ENCODE peak calls at places on chromosomes 6 and 20, in eight cellular contexts. One of them, this sample, is unnamed.

GRCh38 chr6:79671605-79672266 is 40.6 kb downstream of the SH3BGRL2 start:
- DNase-seq in HCEC 1CT: peak; percentile 20
- DNase-seq in iPS DF 6.9: no peak
- DNase-seq in CD4-positive, alpha-beta T cell: peak; percentile 66
- DNase-seq in effector CD4-positive, alpha-beta T cell: peak; percentile 3
- DNase-seq in NAMALWA: peak; percentile 4
- DNase-seq in amygdala: no peak
- DNase-seq in NCI-H748 treated with DMSO at 0.1 percent for 48 hours: peak; percentile 32
- DNase-seq in this sample: peak; percentile 38

GRCh38 chr6:37114612-37115011 is 55.3 kb upstream of the PIM1 start:
- DNase-seq in HCEC 1CT: no peak
- DNase-seq in iPS DF 6.9: no peak
- DNase-seq in CD4-positive, alpha-beta T cell: no peak
- DNase-seq in effector CD4-positive, alpha-beta T cell: no peak
- DNase-seq in NAMALWA: no peak
- DNase-seq in amygdala: no peak
- DNase-seq in NCI-H748 treated with DMSO at 0.1 percent for 48 hours: no peak
- DNase-seq in this sample: no peak

GRCh38 chr6:43077981-43078411 is 1.9 kb downstream of the PTK7 start:
- DNase-seq in HCEC 1CT: peak; percentile 41
- DNase-seq in iPS DF 6.9: no peak
- DNase-seq in CD4-positive, alpha-beta T cell: no peak
- DNase-seq in effector CD4-positive, alpha-beta T cell: no peak
- DNase-seq in NAMALWA: no peak
- DNase-seq in amygdala: no peak
- DNase-seq in NCI-H748 treated with DMSO at 0.1 percent for 48 hours: no peak
- DNase-seq in this sample: no peak

GRCh38 chr6:118709859-118710350 is 58.5 kb upstream of the CEP85L start:
- DNase-seq in HCEC 1CT: peak; percentile 79
- DNase-seq in iPS DF 6.9: no peak
- DNase-seq in CD4-positive, alpha-beta T cell: peak; percentile 60
- DNase-seq in effector CD4-positive, alpha-beta T cell: peak; percentile 61
- DNase-seq in NAMALWA: peak; percentile 92
- DNase-seq in amygdala: no peak
- DNase-seq in NCI-H748 treated with DMSO at 0.1 percent for 48 hours: no peak
- DNase-seq in this sample: no peak

GRCh38 chr20:47493954-47494293 is 7.8 kb upstream of the NCOA3 start:
- DNase-seq in HCEC 1CT: no peak
- DNase-seq in iPS DF 6.9: no peak
- DNase-seq in CD4-positive, alpha-beta T cell: no peak
- DNase-seq in effector CD4-positive, alpha-beta T cell: no peak
- DNase-seq in NAMALWA: no peak
- DNase-seq in amygdala: no peak
- DNase-seq in NCI-H748 treated with DMSO at 0.1 percent for 48 hours: peak; percentile 43
- DNase-seq in this sample: no peak

GRCh38 chr20:24497851-24498250 is 28.4 kb downstream of the SYNDIG1 start:
- DNase-seq in HCEC 1CT: no peak
- DNase-seq in iPS DF 6.9: no peak
- DNase-seq in CD4-positive, alpha-beta T cell: no peak
- DNase-seq in effector CD4-positive, alpha-beta T cell: no peak
- DNase-seq in NAMALWA: peak; percentile 6
- DNase-seq in amygdala: no peak
- DNase-seq in NCI-H748 treated with DMSO at 0.1 percent for 48 hours: peak; percentile 75
- DNase-seq in this sample: peak; percentile 89

GRCh38 chr20:7980332-7981046 is 39.1 kb downstream of the TMX4 start:
- DNase-seq in HCEC 1CT: peak; percentile 53
- DNase-seq in iPS DF 6.9: peak; percentile 5
- DNase-seq in CD4-positive, alpha-beta T cell: no peak
- DNase-seq in effector CD4-positive, alpha-beta T cell: no peak
- DNase-seq in NAMALWA: peak; percentile 53
- DNase-seq in amygdala: no peak
- DNase-seq in NCI-H748 treated with DMSO at 0.1 percent for 48 hours: peak; percentile 62
- DNase-seq in this sample: no peak

GRCh38 chr6:2433686-2434085 is 188.3 kb upstream of the GMDS start:
- DNase-seq in HCEC 1CT: no peak
- DNase-seq in iPS DF 6.9: no peak
- DNase-seq in CD4-positive, alpha-beta T cell: no peak
- DNase-seq in effector CD4-positive, alpha-beta T cell: no peak
- DNase-seq in NAMALWA: no peak
- DNase-seq in amygdala: no peak
- DNase-seq in NCI-H748 treated with DMSO at 0.1 percent for 48 hours: no peak
- DNase-seq in this sample: no peak

GRCh38 chr20:25042531-25043498 is 15.1 kb downstream of the ACSS1 start:
- DNase-seq in HCEC 1CT: no peak
- DNase-seq in iPS DF 6.9: no peak
- DNase-seq in CD4-positive, alpha-beta T cell: peak; percentile 25
- DNase-seq in effector CD4-positive, alpha-beta T cell: peak; percentile 16
- DNase-seq in NAMALWA: peak; percentile 95
- DNase-seq in amygdala: no peak
- DNase-seq in NCI-H748 treated with DMSO at 0.1 percent for 48 hours: no peak
- DNase-seq in this sample: no peak

GRCh38 chr6:36195471-36196048 is 984 bp upstream of the BRPF3 start:
- DNase-seq in HCEC 1CT: no peak
- DNase-seq in iPS DF 6.9: no peak
- DNase-seq in CD4-positive, alpha-beta T cell: no peak
- DNase-seq in effector CD4-positive, alpha-beta T cell: no peak
- DNase-seq in NAMALWA: peak; percentile 38
- DNase-seq in amygdala: no peak
- DNase-seq in NCI-H748 treated with DMSO at 0.1 percent for 48 hours: peak; percentile 43
- DNase-seq in this sample: no peak

GRCh38 chr6:168906251-168906845 is 347.3 kb downstream of the THBS2 start:
- DNase-seq in HCEC 1CT: no peak
- DNase-seq in iPS DF 6.9: no peak
- DNase-seq in CD4-positive, alpha-beta T cell: no peak
- DNase-seq in effector CD4-positive, alpha-beta T cell: no peak
- DNase-seq in NAMALWA: no peak
- DNase-seq in amygdala: no peak
- DNase-seq in NCI-H748 treated with DMSO at 0.1 percent for 48 hours: no peak
- DNase-seq in this sample: no peak

GRCh38 chr6:4664117-4664626 is 112.0 kb upstream of the CDYL start:
- DNase-seq in HCEC 1CT: peak; percentile 61
- DNase-seq in iPS DF 6.9: no peak
- DNase-seq in CD4-positive, alpha-beta T cell: no peak
- DNase-seq in effector CD4-positive, alpha-beta T cell: no peak
- DNase-seq in NAMALWA: no peak
- DNase-seq in amygdala: no peak
- DNase-seq in NCI-H748 treated with DMSO at 0.1 percent for 48 hours: no peak
- DNase-seq in this sample: no peak

GRCh38 chr6:54802775-54803631 is 43.6 kb upstream of the FAM83B start:
- DNase-seq in HCEC 1CT: peak; percentile 78
- DNase-seq in iPS DF 6.9: no peak
- DNase-seq in CD4-positive, alpha-beta T cell: no peak
- DNase-seq in effector CD4-positive, alpha-beta T cell: no peak
- DNase-seq in NAMALWA: no peak
- DNase-seq in amygdala: no peak
- DNase-seq in NCI-H748 treated with DMSO at 0.1 percent for 48 hours: no peak
- DNase-seq in this sample: no peak

GRCh38 chr6:18179770-18180393 is 24.7 kb downstream of the KDM1B start:
- DNase-seq in HCEC 1CT: no peak
- DNase-seq in iPS DF 6.9: no peak
- DNase-seq in CD4-positive, alpha-beta T cell: no peak
- DNase-seq in effector CD4-positive, alpha-beta T cell: no peak
- DNase-seq in NAMALWA: no peak
- DNase-seq in amygdala: no peak
- DNase-seq in NCI-H748 treated with DMSO at 0.1 percent for 48 hours: no peak
- DNase-seq in this sample: no peak

GRCh38 chr6:47655719-47656595 is 42.4 kb upstream of the ADGRF4 start:
- DNase-seq in HCEC 1CT: peak; percentile 19
- DNase-seq in iPS DF 6.9: no peak
- DNase-seq in CD4-positive, alpha-beta T cell: no peak
- DNase-seq in effector CD4-positive, alpha-beta T cell: no peak
- DNase-seq in NAMALWA: no peak
- DNase-seq in amygdala: no peak
- DNase-seq in NCI-H748 treated with DMSO at 0.1 percent for 48 hours: no peak
- DNase-seq in this sample: no peak

GRCh38 chr20:23679448-23680092 is 9.3 kb downstream of the CST4 start:
- DNase-seq in HCEC 1CT: no peak
- DNase-seq in iPS DF 6.9: no peak
- DNase-seq in CD4-positive, alpha-beta T cell: no peak
- DNase-seq in effector CD4-positive, alpha-beta T cell: no peak
- DNase-seq in NAMALWA: no peak
- DNase-seq in amygdala: no peak
- DNase-seq in NCI-H748 treated with DMSO at 0.1 percent for 48 hours: no peak
- DNase-seq in this sample: no peak

GRCh38 chr6:149962461-149963211 is 1.1 kb upstream of the ULBP1 start:
- DNase-seq in HCEC 1CT: no peak
- DNase-seq in iPS DF 6.9: no peak
- DNase-seq in CD4-positive, alpha-beta T cell: no peak
- DNase-seq in effector CD4-positive, alpha-beta T cell: no peak
- DNase-seq in NAMALWA: no peak
- DNase-seq in amygdala: no peak
- DNase-seq in NCI-H748 treated with DMSO at 0.1 percent for 48 hours: no peak
- DNase-seq in this sample: no peak

GRCh38 chr20:51562334-51563140 is 20.0 kb upstream of the NFATC2 start:
- DNase-seq in HCEC 1CT: peak; percentile 84
- DNase-seq in iPS DF 6.9: no peak
- DNase-seq in CD4-positive, alpha-beta T cell: peak; percentile 5
- DNase-seq in effector CD4-positive, alpha-beta T cell: no peak
- DNase-seq in NAMALWA: no peak
- DNase-seq in amygdala: no peak
- DNase-seq in NCI-H748 treated with DMSO at 0.1 percent for 48 hours: peak; percentile 3
- DNase-seq in this sample: peak; percentile 31

This sample was measured in COR-L47.